ENCODE peak calls at places on chromosomes 12 and 14, in five cellular contexts. Y, Z, W, I and M are unnamed samples. For H3K27me3, the result is how much of the 10 kb centered on the place peaks cover.

GRCh38 chr14:56210570-56210969 is 92.4 kb downstream of the PELI2 start:
- DNase-seq in Y (no peak), Z (no peak), W (no peak), I (no peak), M (no peak)

GRCh38 chr12:106434521-106434920 is 77.0 kb downstream of the POLR3B start:
- DNase-seq in Y (no peak), Z (no peak), W (no peak), I (no peak), M (no peak)

GRCh38 chr12:125203145-125203765 is 138.0 kb downstream of the AACS start:
- DNase-seq in Y (no peak), Z (no peak), W (no peak), I (no peak), M (no peak)

GRCh38 chr12:94326727-94327126 is 132.9 kb downstream of the CEP83 start:
- DNase-seq in Y (no peak), Z (no peak), W (no peak), I (no peak), M (no peak)

GRCh38 chr12:42141981-42142606 is 2.6 kb downstream of the GXYLT1 start:
- DNase-seq in Y (no peak), Z (no peak), W (no peak), I (no peak), M (no peak)

GRCh38 chr12:122473543-122474323 is 27.0 kb downstream of the ZCCHC8 start:
- DNase-seq in Y (no peak), Z (no peak), W (no peak), I (no peak), M (no peak)

GRCh38 chr12:19222566-19222965 is 93.0 kb downstream of the PLEKHA5 start:
- DNase-seq in Y (no peak), Z (no peak), W (no peak), I (no peak), M (no peak)

GRCh38 chr12:68557011-68557715 is 53.5 kb upstream of the RAP1B start:
- DNase-seq in Y (no peak), Z (no peak), W (no peak), I (no peak), M (no peak)

GRCh38 chr12:10304161-10304574 is 3.5 kb upstream of the KLRD1 start:
- DNase-seq in Y (no peak), Z (no peak), W (no peak), I (no peak), M (no peak)

GRCh38 chr12:105920161-105920684 is 218.5 kb downstream of the NUAK1 start:
- DNase-seq in Y (no peak), Z (no peak), W (no peak), I (no peak), M (no peak)

GRCh38 chr12:85253823-85254222 is 26.2 kb upstream of the ALX1 start:
- DNase-seq in Y (no peak), Z (no peak), W (no peak), I (no peak), M (no peak)

GRCh38 chr12:21350975-21351374 is 16.3 kb upstream of the SLCO1A2 start:
- DNase-seq in Y (no peak), Z (no peak), W (no peak), I (no peak), M (no peak)

GRCh38 chr12:5440973-5441372 is 9.1 kb downstream of the NTF3 start:
- DNase-seq in Y (no peak), Z (no peak), W (no peak), I (no peak), M (no peak)
- H3K27me3 ChIP-seq in Y (under half), Z (under half), W (under half), I (under half), M (under half)

GRCh38 chr12:51866324-51866723 is 17.8 kb upstream of the FIGNL2 start:
- DNase-seq in Y (no peak), Z (no peak), W (no peak), I (peak), M (no peak)

GRCh38 chr12:51865470-51865745 is 16.9 kb upstream of the FIGNL2 start:
- DNase-seq in Y (no peak), Z (no peak), W (peak), I (peak), M (no peak)

GRCh38 chr12:51867796-51868428 is 19.4 kb upstream of the FIGNL2 start:
- DNase-seq in Y (no peak), Z (no peak), W (peak), I (peak), M (no peak)

GRCh38 chr12:51865757-51866270 is 17.3 kb upstream of the FIGNL2 start:
- DNase-seq in Y (no peak), Z (no peak), W (peak), I (peak), M (no peak)

GRCh38 chr12:51866762-51867161 is 18.2 kb upstream of the FIGNL2 start:
- DNase-seq in Y (no peak), Z (no peak), W (peak), I (peak), M (no peak)
- H3K27me3 ChIP-seq in Y (under half), Z (under half), W (half or more), I (under half), M (half or more)

DNA sequence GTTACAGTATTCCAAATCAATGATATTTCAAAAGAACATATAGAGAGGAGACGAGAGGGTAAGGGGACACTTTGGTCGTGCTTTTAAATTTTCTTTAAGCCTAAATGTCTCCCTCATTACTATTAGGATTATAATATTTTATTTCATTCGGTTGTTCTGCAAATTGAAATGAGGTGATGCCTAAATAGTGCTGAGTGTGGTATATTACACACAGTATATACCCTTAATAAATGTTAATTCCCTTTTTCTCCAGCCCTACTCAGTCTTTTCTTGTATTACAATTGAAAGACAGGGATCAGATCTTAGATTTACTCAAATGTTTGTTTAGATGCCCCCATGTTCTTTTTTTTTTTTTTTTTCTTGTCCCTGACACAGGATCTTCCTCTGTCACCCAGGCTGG is 7.7 kb downstream of the SNAPC1 start:
- DNase-seq in Y (no peak), Z (no peak), W (no peak), I (no peak), M (no peak)
- H3K27me3 ChIP-seq in Y (under half), Z (under half), W (under half), I (under half), M (under half)

DNA sequence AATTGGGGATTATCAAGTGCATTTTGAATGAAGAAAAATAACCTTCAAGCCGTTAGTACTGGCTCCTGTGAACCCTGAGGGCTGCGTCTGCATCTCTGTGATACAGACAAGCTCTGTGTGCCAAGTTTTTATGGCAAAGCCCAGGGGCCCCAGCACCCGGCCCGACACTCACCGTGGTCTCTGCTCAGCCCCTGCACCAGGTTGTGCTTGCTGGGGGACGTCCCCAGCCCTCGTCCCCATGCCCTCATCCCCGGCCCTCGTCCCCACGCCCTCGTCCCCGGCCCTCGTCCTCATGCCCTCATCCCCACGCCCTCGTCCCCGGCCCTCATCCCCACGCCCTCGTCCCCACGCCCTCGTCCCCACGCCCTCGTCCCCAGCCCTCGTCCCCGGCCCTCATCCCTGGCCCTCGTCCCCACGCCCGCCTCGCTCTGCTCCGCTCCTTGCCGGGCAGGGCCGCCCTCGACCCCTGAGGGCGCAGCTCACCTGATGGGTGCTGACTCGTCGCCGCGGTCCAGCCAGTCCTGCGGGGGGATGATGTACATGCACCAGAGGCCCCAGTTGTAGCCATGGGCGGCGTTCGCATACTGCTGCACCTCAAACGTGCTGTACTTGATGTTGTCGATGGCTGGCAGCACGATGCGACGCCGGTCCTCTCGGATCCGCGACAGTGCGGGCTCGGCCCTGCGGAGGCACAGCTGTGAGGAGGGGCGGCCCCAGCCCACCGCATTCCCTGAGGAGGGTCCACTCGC is 72.0 kb downstream of the GALNT9 start:
- DNase-seq in Y (no peak), Z (no peak), W (no peak), I (no peak), M (no peak)
- H3K27me3 ChIP-seq in Y (under half), Z (under half), W (under half), I (under half), M (under half)

GRCh38 chr14:91284791-91285548 is 40.5 kb upstream of the GPR68 start:
- DNase-seq in Y (no peak), Z (no peak), W (no peak), I (no peak), M (no peak)

GRCh38 chr14:91284146-91284790 is 39.8 kb upstream of the GPR68 start:
- DNase-seq in Y (no peak), Z (no peak), W (no peak), I (no peak), M (no peak)

GRCh38 chr14:91281346-91281745 is 36.8 kb upstream of the GPR68 start:
- DNase-seq in Y (no peak), Z (no peak), W (no peak), I (no peak), M (no peak)

GRCh38 chr14:91283666-91284065 is 39.2 kb upstream of the GPR68 start:
- DNase-seq in Y (no peak), Z (no peak), W (no peak), I (no peak), M (no peak)

GRCh38 chr14:91282954-91283645 is 38.6 kb upstream of the GPR68 start:
- DNase-seq in Y (no peak), Z (no peak), W (no peak), I (no peak), M (no peak)
- H3K27me3 ChIP-seq in Y (under half), Z (under half), W (under half), I (under half), M (under half)

DNA sequence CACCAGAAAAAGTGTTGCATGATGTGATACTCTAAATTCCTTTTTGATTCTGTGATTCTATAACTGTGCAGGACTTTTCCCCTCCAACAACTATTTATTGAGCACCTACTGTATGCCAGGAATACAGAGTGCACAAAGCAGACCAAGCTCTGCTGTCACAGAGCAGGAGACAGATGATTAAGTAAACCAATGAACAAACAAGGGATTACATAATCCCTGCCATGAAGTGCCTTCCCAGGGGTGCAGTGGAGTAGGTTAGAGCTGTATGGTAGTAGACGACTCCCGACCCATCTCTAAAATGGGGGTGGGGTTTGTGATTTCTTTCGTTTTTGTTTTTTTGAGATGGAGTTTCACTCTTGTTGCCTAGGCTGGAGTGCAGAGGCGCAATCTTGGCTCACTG is 213.9 kb downstream of the TBX5 start:
- DNase-seq in Y (no peak), Z (no peak), W (no peak), I (no peak), M (no peak)
- H3K27me3 ChIP-seq in Y (under half), Z (under half), W (under half), I (under half), M (under half)

DNA sequence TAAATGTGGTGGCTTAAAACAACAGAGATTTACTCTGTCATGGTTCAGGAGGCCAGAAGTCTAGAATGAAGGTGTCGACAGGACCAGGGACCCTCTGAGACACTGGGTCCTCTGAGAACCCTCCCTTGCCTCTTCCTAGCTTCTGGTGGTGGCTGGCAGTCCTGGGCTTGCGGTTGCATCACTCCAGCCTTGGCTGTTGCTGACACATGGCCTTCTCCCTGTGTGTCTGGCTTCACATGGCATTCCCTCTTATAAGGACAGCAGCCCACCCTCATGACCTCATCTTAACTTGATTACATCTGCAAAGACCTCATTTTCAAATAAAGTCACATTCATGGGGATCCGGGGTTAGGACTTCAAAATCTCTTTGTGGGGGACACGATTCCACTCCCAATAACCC is 36.9 kb downstream of the MVK start:
- DNase-seq in Y (no peak), Z (no peak), W (no peak), I (no peak), M (no peak)
- H3K27me3 ChIP-seq in Y (under half), Z (under half), W (under half), I (under half), M (under half)